ENCODE peak calls at places on chromosomes 2 and 18, in nine cellular contexts. One of them, this sample, is unnamed.

GRCh38 chr2:108988076-108988795 is 784 bp downstream of the EDAR start:
- DNase-seq in body of pancreas: no peak
- DNase-seq in right atrium auricular region: no peak
- DNase-seq in psoas muscle: no peak
- DNase-seq in SK-N-SH: no peak
- DNase-seq in hepatocyte: no peak
- DNase-seq in fibroblast of mammary gland: no peak
- DNase-seq in endothelial cell of umbilical vein: no peak
- DNase-seq in MM.1S: no peak
- DNase-seq in this sample: no peak

GRCh38 chr18:39909706-39910105 is 2045.3 kb upstream of the PIK3C3 start:
- DNase-seq in hepatocyte: no peak
- DNase-seq in fibroblast of mammary gland: peak; percentile 16
- DNase-seq in SK-N-SH: no peak
- DNase-seq in body of pancreas: no peak
- DNase-seq in endothelial cell of umbilical vein: peak; percentile 2
- DNase-seq in right atrium auricular region: no peak
- DNase-seq in MM.1S: no peak
- DNase-seq in psoas muscle: no peak
- DNase-seq in this sample: no peak

GRCh38 chr18:80253871-80254492 is 6.7 kb upstream of the PARD6G start:
- DNase-seq in MM.1S: no peak
- DNase-seq in body of pancreas: peak; percentile 20
- DNase-seq in psoas muscle: no peak
- DNase-seq in hepatocyte: peak; percentile 11
- DNase-seq in fibroblast of mammary gland: peak; percentile 12
- DNase-seq in endothelial cell of umbilical vein: no peak
- DNase-seq in SK-N-SH: peak; percentile 54
- DNase-seq in right atrium auricular region: peak; percentile 30
- DNase-seq in this sample: no peak

GRCh38 chr18:13562494-13563029 is 163.8 kb downstream of the FAM210A start:
- DNase-seq in hepatocyte: no peak
- DNase-seq in MM.1S: no peak
- DNase-seq in fibroblast of mammary gland: no peak
- DNase-seq in right atrium auricular region: no peak
- DNase-seq in endothelial cell of umbilical vein: no peak
- DNase-seq in SK-N-SH: no peak
- DNase-seq in body of pancreas: no peak
- DNase-seq in psoas muscle: no peak
- DNase-seq in this sample: no peak

GRCh38 chr18:12015697-12016062 is 34.4 kb downstream of the IMPA2 start:
- DNase-seq in body of pancreas: peak; percentile 78
- DNase-seq in endothelial cell of umbilical vein: peak; percentile 26
- DNase-seq in psoas muscle: peak; percentile 69
- DNase-seq in hepatocyte: no peak
- DNase-seq in MM.1S: no peak
- DNase-seq in fibroblast of mammary gland: peak; percentile 33
- DNase-seq in right atrium auricular region: no peak
- DNase-seq in SK-N-SH: no peak
- DNase-seq in this sample: peak; percentile 72

GRCh38 chr2:160491922-160492371 is 1.7 kb downstream of the RBMS1 start:
- DNase-seq in right atrium auricular region: no peak
- DNase-seq in body of pancreas: no peak
- DNase-seq in fibroblast of mammary gland: peak; percentile 75
- DNase-seq in hepatocyte: peak; percentile 38
- DNase-seq in endothelial cell of umbilical vein: peak; percentile 65
- DNase-seq in psoas muscle: no peak
- DNase-seq in SK-N-SH: no peak
- DNase-seq in MM.1S: peak; percentile 58
- DNase-seq in this sample: peak; percentile 88

GRCh38 chr2:239157269-239157668 is 243.6 kb downstream of the HDAC4 start:
- DNase-seq in fibroblast of mammary gland: no peak
- DNase-seq in psoas muscle: peak; percentile 27
- DNase-seq in SK-N-SH: peak; percentile 58
- DNase-seq in endothelial cell of umbilical vein: no peak
- DNase-seq in MM.1S: no peak
- DNase-seq in hepatocyte: no peak
- DNase-seq in right atrium auricular region: no peak
- DNase-seq in body of pancreas: no peak
- DNase-seq in this sample: no peak

GRCh38 chr18:34746614-34747013 is 36.5 kb downstream of the DTNA start:
- DNase-seq in hepatocyte: no peak
- DNase-seq in MM.1S: no peak
- DNase-seq in fibroblast of mammary gland: no peak
- DNase-seq in psoas muscle: no peak
- DNase-seq in SK-N-SH: no peak
- DNase-seq in right atrium auricular region: no peak
- DNase-seq in body of pancreas: no peak
- DNase-seq in endothelial cell of umbilical vein: no peak
- DNase-seq in this sample: no peak

GRCh38 chr18:60358516-60358915 is 14.1 kb downstream of the MC4R start:
- DNase-seq in psoas muscle: no peak
- DNase-seq in body of pancreas: no peak
- DNase-seq in SK-N-SH: no peak
- DNase-seq in right atrium auricular region: no peak
- DNase-seq in MM.1S: no peak
- DNase-seq in hepatocyte: no peak
- DNase-seq in endothelial cell of umbilical vein: no peak
- DNase-seq in fibroblast of mammary gland: peak; percentile 5
- DNase-seq in this sample: peak; percentile 46

GRCh38 chr2:165586019-165586418 is 116.5 kb downstream of the CSRNP3 start:
- DNase-seq in endothelial cell of umbilical vein: no peak
- DNase-seq in body of pancreas: no peak
- DNase-seq in psoas muscle: no peak
- DNase-seq in right atrium auricular region: no peak
- DNase-seq in MM.1S: no peak
- DNase-seq in SK-N-SH: no peak
- DNase-seq in hepatocyte: no peak
- DNase-seq in fibroblast of mammary gland: no peak
- DNase-seq in this sample: no peak

GRCh38 chr18:11521853-11522252 is 87.5 kb upstream of the SLC35G4 start:
- DNase-seq in body of pancreas: no peak
- DNase-seq in MM.1S: no peak
- DNase-seq in hepatocyte: no peak
- DNase-seq in fibroblast of mammary gland: no peak
- DNase-seq in right atrium auricular region: no peak
- DNase-seq in endothelial cell of umbilical vein: no peak
- DNase-seq in SK-N-SH: no peak
- DNase-seq in psoas muscle: no peak
- DNase-seq in this sample: no peak

GRCh38 chr18:62682396-62682795 is 32.9 kb upstream of the PHLPP1 start:
- DNase-seq in MM.1S: no peak
- DNase-seq in right atrium auricular region: no peak
- DNase-seq in SK-N-SH: no peak
- DNase-seq in hepatocyte: no peak
- DNase-seq in fibroblast of mammary gland: no peak
- DNase-seq in body of pancreas: no peak
- DNase-seq in endothelial cell of umbilical vein: no peak
- DNase-seq in psoas muscle: no peak
- DNase-seq in this sample: no peak

GRCh38 chr2:3667151-3667631 is 9.2 kb downstream of the ALLC start:
- DNase-seq in body of pancreas: no peak
- DNase-seq in psoas muscle: no peak
- DNase-seq in right atrium auricular region: no peak
- DNase-seq in hepatocyte: no peak
- DNase-seq in SK-N-SH: peak; percentile 76
- DNase-seq in fibroblast of mammary gland: no peak
- DNase-seq in MM.1S: no peak
- DNase-seq in endothelial cell of umbilical vein: no peak
- DNase-seq in this sample: no peak

GRCh38 chr18:74682141-74682997 is 84.7 kb downstream of the ZNF407 start:
- DNase-seq in fibroblast of mammary gland: peak; percentile 38
- DNase-seq in psoas muscle: no peak
- DNase-seq in MM.1S: no peak
- DNase-seq in hepatocyte: no peak
- DNase-seq in SK-N-SH: no peak
- DNase-seq in endothelial cell of umbilical vein: no peak
- DNase-seq in right atrium auricular region: no peak
- DNase-seq in body of pancreas: no peak
- DNase-seq in this sample: no peak

GRCh38 chr2:160472839-160473251 is 20.8 kb downstream of the RBMS1 start:
- DNase-seq in SK-N-SH: no peak
- DNase-seq in psoas muscle: no peak
- DNase-seq in right atrium auricular region: no peak
- DNase-seq in fibroblast of mammary gland: peak; percentile 37
- DNase-seq in body of pancreas: no peak
- DNase-seq in endothelial cell of umbilical vein: no peak
- DNase-seq in MM.1S: no peak
- DNase-seq in hepatocyte: peak; percentile 37
- DNase-seq in this sample: no peak

GRCh38 chr2:33419548-33420255 is 56.7 kb upstream of the RASGRP3 start:
- DNase-seq in fibroblast of mammary gland: no peak
- DNase-seq in MM.1S: no peak
- DNase-seq in SK-N-SH: no peak
- DNase-seq in endothelial cell of umbilical vein: no peak
- DNase-seq in body of pancreas: no peak
- DNase-seq in right atrium auricular region: no peak
- DNase-seq in hepatocyte: no peak
- DNase-seq in psoas muscle: no peak
- DNase-seq in this sample: no peak

GRCh38 chr2:197399887-197400540 is 34.8 kb downstream of the SF3B1 start:
- DNase-seq in body of pancreas: no peak
- DNase-seq in SK-N-SH: no peak
- DNase-seq in MM.1S: no peak
- DNase-seq in psoas muscle: no peak
- DNase-seq in hepatocyte: no peak
- DNase-seq in right atrium auricular region: no peak
- DNase-seq in endothelial cell of umbilical vein: no peak
- DNase-seq in fibroblast of mammary gland: no peak
- DNase-seq in this sample: peak; percentile 53

GRCh38 chr18:46411862-46412690 is 244.9 kb downstream of the LOXHD1 start:
- DNase-seq in SK-N-SH: peak; percentile 80
- DNase-seq in MM.1S: no peak
- DNase-seq in endothelial cell of umbilical vein: no peak
- DNase-seq in hepatocyte: no peak
- DNase-seq in body of pancreas: no peak
- DNase-seq in fibroblast of mammary gland: no peak
- DNase-seq in right atrium auricular region: peak; percentile 62
- DNase-seq in psoas muscle: peak; percentile 58
- DNase-seq in this sample: no peak

GRCh38 chr2:30486655-30487054 is 39.6 kb downstream of the LCLAT1 start:
- DNase-seq in body of pancreas: no peak
- DNase-seq in fibroblast of mammary gland: no peak
- DNase-seq in psoas muscle: no peak
- DNase-seq in MM.1S: no peak
- DNase-seq in right atrium auricular region: no peak
- DNase-seq in SK-N-SH: no peak
- DNase-seq in hepatocyte: no peak
- DNase-seq in endothelial cell of umbilical vein: no peak
- DNase-seq in this sample: no peak

GRCh38 chr2:74762789-74763188 is 71.1 kb upstream of the HK2 start:
- DNase-seq in fibroblast of mammary gland: no peak
- DNase-seq in SK-N-SH: no peak
- DNase-seq in psoas muscle: no peak
- DNase-seq in body of pancreas: no peak
- DNase-seq in endothelial cell of umbilical vein: no peak
- DNase-seq in MM.1S: no peak
- DNase-seq in hepatocyte: no peak
- DNase-seq in right atrium auricular region: no peak
- DNase-seq in this sample: no peak
- TF ChIP-seq CTCF in fibroblast of mammary gland: no peak
- TF ChIP-seq CTCF in SK-N-SH: peak; percentile 14
- TF ChIP-seq CTCF in psoas muscle: peak; percentile 4
- TF ChIP-seq CTCF in body of pancreas: no peak
- TF ChIP-seq CTCF in endothelial cell of umbilical vein: no peak
- TF ChIP-seq CTCF in MM.1S: no peak
- TF ChIP-seq CTCF in hepatocyte: peak; percentile 5
- TF ChIP-seq CTCF in right atrium auricular region: peak; percentile 26
- TF ChIP-seq CTCF in this sample: no peak

GRCh38 chr2:48755473-48755872 is at the start of gene LHCGR:
- DNase-seq in body of pancreas: no peak
- DNase-seq in endothelial cell of umbilical vein: no peak
- DNase-seq in MM.1S: no peak
- DNase-seq in right atrium auricular region: no peak
- DNase-seq in SK-N-SH: peak; percentile 45
- DNase-seq in psoas muscle: peak; percentile 26
- DNase-seq in hepatocyte: peak; percentile 46
- DNase-seq in fibroblast of mammary gland: peak; percentile 7
- DNase-seq in this sample: no peak
- H3K4me3 ChIP-seq in body of pancreas: no peak within 1 kb of the TSS
- H3K4me3 ChIP-seq in endothelial cell of umbilical vein: no peak within 1 kb of the TSS
- H3K4me3 ChIP-seq in MM.1S: no peak within 1 kb of the TSS
- H3K4me3 ChIP-seq in right atrium auricular region: no peak within 1 kb of the TSS
- H3K4me3 ChIP-seq in SK-N-SH: peak within 1 kb of the TSS; percentile 0
- H3K4me3 ChIP-seq in psoas muscle: no peak within 1 kb of the TSS
- H3K4me3 ChIP-seq in hepatocyte: peak within 1 kb of the TSS; percentile 2
- H3K4me3 ChIP-seq in fibroblast of mammary gland: no peak within 1 kb of the TSS
- H3K4me3 ChIP-seq in this sample: no peak within 1 kb of the TSS

DNA sequence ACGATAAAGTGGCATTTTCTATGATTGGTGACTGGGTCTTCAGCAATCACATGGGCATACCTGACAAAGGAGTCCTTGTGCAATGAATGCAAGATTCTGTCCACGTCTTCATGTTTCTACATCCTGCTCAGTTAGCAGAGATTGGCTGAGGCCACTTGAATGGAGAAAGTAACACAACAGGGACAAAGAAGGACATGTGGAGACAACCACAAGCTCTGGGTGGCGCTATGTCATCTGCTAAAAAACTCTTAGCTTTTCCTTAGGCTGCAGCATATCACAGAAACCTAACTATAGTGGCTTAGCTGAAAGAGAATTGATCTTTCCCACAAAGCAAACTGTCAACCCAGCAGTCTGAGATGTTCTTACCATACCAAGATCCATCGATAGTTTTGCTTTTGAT is 1109.7 kb downstream of the SOCS6 start:
- DNase-seq in endothelial cell of umbilical vein: peak; percentile 35
- DNase-seq in fibroblast of mammary gland: no peak
- DNase-seq in SK-N-SH: peak; percentile 2
- DNase-seq in body of pancreas: no peak
- DNase-seq in hepatocyte: peak; percentile 10
- DNase-seq in MM.1S: no peak
- DNase-seq in right atrium auricular region: no peak
- DNase-seq in psoas muscle: no peak
- DNase-seq in this sample: no peak
- TF ChIP-seq CTCF in endothelial cell of umbilical vein: peak; percentile 51
- TF ChIP-seq CTCF in fibroblast of mammary gland: no peak
- TF ChIP-seq CTCF in SK-N-SH: peak; percentile 52
- TF ChIP-seq CTCF in body of pancreas: peak; percentile 19
- TF ChIP-seq CTCF in hepatocyte: peak; percentile 21
- TF ChIP-seq CTCF in MM.1S: no peak
- TF ChIP-seq CTCF in right atrium auricular region: no peak
- TF ChIP-seq CTCF in psoas muscle: no peak
- TF ChIP-seq CTCF in this sample: no peak

GRCh38 chr2:70553334-70553583 is 367 bp downstream of the TGFA start:
- DNase-seq in MM.1S: peak; percentile 62
- DNase-seq in fibroblast of mammary gland: no peak
- DNase-seq in endothelial cell of umbilical vein: no peak
- DNase-seq in right atrium auricular region: no peak
- DNase-seq in hepatocyte: peak; percentile 70
- DNase-seq in body of pancreas: peak; percentile 65
- DNase-seq in psoas muscle: no peak
- DNase-seq in SK-N-SH: no peak
- DNase-seq in this sample: no peak
- H3K4me3 ChIP-seq in MM.1S: peak overlapping the region; percentile 85
- H3K4me3 ChIP-seq in fibroblast of mammary gland: no peak overlapping the region
- H3K4me3 ChIP-seq in endothelial cell of umbilical vein: peak overlapping the region; percentile 45
- H3K4me3 ChIP-seq in right atrium auricular region: peak overlapping the region; percentile 47
- H3K4me3 ChIP-seq in hepatocyte: peak overlapping the region; percentile 82
- H3K4me3 ChIP-seq in body of pancreas: peak overlapping the region; percentile 42
- H3K4me3 ChIP-seq in psoas muscle: peak overlapping the region; percentile 80
- H3K4me3 ChIP-seq in SK-N-SH: peak overlapping the region; percentile 50
- H3K4me3 ChIP-seq in this sample: peak overlapping the region; percentile 65

GRCh38 chr18:33404244-33404873 is 36.2 kb downstream of the CCDC178 start:
- DNase-seq in body of pancreas: no peak
- DNase-seq in SK-N-SH: peak; percentile 11
- DNase-seq in hepatocyte: no peak
- DNase-seq in MM.1S: peak; percentile 15
- DNase-seq in endothelial cell of umbilical vein: peak; percentile 2
- DNase-seq in fibroblast of mammary gland: no peak
- DNase-seq in right atrium auricular region: no peak
- DNase-seq in psoas muscle: no peak
- DNase-seq in this sample: no peak
- TF ChIP-seq CTCF in body of pancreas: peak; percentile 22
- TF ChIP-seq CTCF in SK-N-SH: peak; percentile 63
- TF ChIP-seq CTCF in hepatocyte: peak; percentile 40
- TF ChIP-seq CTCF in MM.1S: peak; percentile 40
- TF ChIP-seq CTCF in endothelial cell of umbilical vein: no peak
- TF ChIP-seq CTCF in fibroblast of mammary gland: peak; percentile 38
- TF ChIP-seq CTCF in right atrium auricular region: peak; percentile 52
- TF ChIP-seq CTCF in psoas muscle: no peak
- TF ChIP-seq CTCF in this sample: peak; percentile 20

This sample was measured in AG10803.